ENCODE peak calls at places on chromosomes 3 and 15, in seven cellular contexts. One of them, this sample, is unnamed. For H3K4me1, the result is how much of the 10 kb centered on the place peaks cover.

GRCh38 chr3:13650210-13651056 is 101.5 kb downstream of the FBLN2 start:
- DNase-seq in upper lobe of left lung: peak
- DNase-seq in endodermal cell: peak
- DNase-seq in tibial nerve: peak
- DNase-seq in IMR-90: peak
- DNase-seq in HCT116: peak
- DNase-seq in right lobe of liver: peak
- DNase-seq in this sample: peak

GRCh38 chr3:183481582-183481981 is 53.2 kb upstream of the MCF2L2 start:
- DNase-seq in right lobe of liver: no peak
- DNase-seq in endodermal cell: peak
- DNase-seq in tibial nerve: no peak
- DNase-seq in IMR-90: peak
- DNase-seq in upper lobe of left lung: no peak
- DNase-seq in HCT116: no peak
- DNase-seq in this sample: no peak

GRCh38 chr15:52334491-52335160 is 39.0 kb upstream of the MYO5C start:
- DNase-seq in tibial nerve: no peak
- DNase-seq in IMR-90: peak
- DNase-seq in upper lobe of left lung: no peak
- DNase-seq in right lobe of liver: no peak
- DNase-seq in endodermal cell: no peak
- DNase-seq in HCT116: no peak
- DNase-seq in this sample: no peak

GRCh38 chr15:74270854-74271520 is 34.9 kb downstream of the CCDC33 start:
- DNase-seq in IMR-90: no peak
- DNase-seq in tibial nerve: no peak
- DNase-seq in upper lobe of left lung: no peak
- DNase-seq in endodermal cell: no peak
- DNase-seq in HCT116: no peak
- DNase-seq in right lobe of liver: no peak
- DNase-seq in this sample: no peak

GRCh38 chr15:36831125-36831914 is 251.9 kb downstream of the CDIN1 start:
- DNase-seq in upper lobe of left lung: no peak
- DNase-seq in tibial nerve: no peak
- DNase-seq in endodermal cell: no peak
- DNase-seq in IMR-90: peak
- DNase-seq in right lobe of liver: no peak
- DNase-seq in HCT116: no peak
- DNase-seq in this sample: no peak

GRCh38 chr15:28930011-28930410 is 44.2 kb downstream of the APBA2 start:
- DNase-seq in IMR-90: no peak
- DNase-seq in tibial nerve: no peak
- DNase-seq in endodermal cell: no peak
- DNase-seq in HCT116: no peak
- DNase-seq in upper lobe of left lung: no peak
- DNase-seq in right lobe of liver: no peak
- DNase-seq in this sample: no peak

GRCh38 chr15:69088300-69088965 is 72.0 kb upstream of the GLCE start:
- DNase-seq in upper lobe of left lung: no peak
- DNase-seq in right lobe of liver: no peak
- DNase-seq in IMR-90: no peak
- DNase-seq in HCT116: no peak
- DNase-seq in endodermal cell: peak
- DNase-seq in tibial nerve: no peak
- DNase-seq in this sample: no peak

GRCh38 chr3:114081022-114081421 is 24.5 kb downstream of the QTRT2 start:
- DNase-seq in right lobe of liver: no peak
- DNase-seq in HCT116: no peak
- DNase-seq in tibial nerve: no peak
- DNase-seq in IMR-90: peak
- DNase-seq in endodermal cell: no peak
- DNase-seq in upper lobe of left lung: no peak
- DNase-seq in this sample: no peak

GRCh38 chr3:59040902-59041301 is 8.9 kb downstream of the CFAP20DC start:
- DNase-seq in upper lobe of left lung: no peak
- DNase-seq in right lobe of liver: no peak
- DNase-seq in HCT116: no peak
- DNase-seq in tibial nerve: no peak
- DNase-seq in endodermal cell: no peak
- DNase-seq in IMR-90: peak
- DNase-seq in this sample: no peak

GRCh38 chr15:42157981-42158765 is 1.7 kb upstream of the PLA2G4F start:
- DNase-seq in right lobe of liver: no peak
- DNase-seq in upper lobe of left lung: no peak
- DNase-seq in HCT116: no peak
- DNase-seq in IMR-90: peak
- DNase-seq in endodermal cell: no peak
- DNase-seq in tibial nerve: no peak
- DNase-seq in this sample: peak

GRCh38 chr3:44682182-44682896 is 30.1 kb upstream of the ZNF502 start:
- DNase-seq in HCT116: no peak
- DNase-seq in endodermal cell: no peak
- DNase-seq in upper lobe of left lung: no peak
- DNase-seq in right lobe of liver: no peak
- DNase-seq in tibial nerve: no peak
- DNase-seq in IMR-90: peak
- DNase-seq in this sample: no peak

GRCh38 chr3:197953881-197954280 is 3.9 kb downstream of the RPL35A start:
- DNase-seq in HCT116: no peak
- DNase-seq in right lobe of liver: no peak
- DNase-seq in endodermal cell: no peak
- DNase-seq in upper lobe of left lung: no peak
- DNase-seq in tibial nerve: no peak
- DNase-seq in IMR-90: peak
- DNase-seq in this sample: no peak

GRCh38 chr3:48756640-48757039 is 39.6 kb upstream of the IP6K2 start:
- DNase-seq in IMR-90: no peak
- DNase-seq in right lobe of liver: no peak
- DNase-seq in upper lobe of left lung: no peak
- DNase-seq in tibial nerve: no peak
- DNase-seq in HCT116: no peak
- DNase-seq in endodermal cell: no peak
- DNase-seq in this sample: no peak

GRCh38 chr3:190504354-190505125 is 9.3 kb upstream of the IL1RAP start:
- DNase-seq in tibial nerve: no peak
- DNase-seq in right lobe of liver: no peak
- DNase-seq in endodermal cell: no peak
- DNase-seq in IMR-90: peak
- DNase-seq in upper lobe of left lung: no peak
- DNase-seq in HCT116: no peak
- DNase-seq in this sample: no peak

GRCh38 chr3:147267431-147267830 is 138.9 kb downstream of the ZIC4 start:
- DNase-seq in tibial nerve: no peak
- DNase-seq in right lobe of liver: no peak
- DNase-seq in HCT116: no peak
- DNase-seq in IMR-90: peak
- DNase-seq in endodermal cell: no peak
- DNase-seq in upper lobe of left lung: no peak
- DNase-seq in this sample: no peak

GRCh38 chr3:197465996-197466549 is 89.7 kb downstream of the BDH1 start:
- DNase-seq in IMR-90: peak
- DNase-seq in right lobe of liver: peak
- DNase-seq in tibial nerve: no peak
- DNase-seq in HCT116: no peak
- DNase-seq in endodermal cell: no peak
- DNase-seq in upper lobe of left lung: no peak
- DNase-seq in this sample: no peak

GRCh38 chr15:98438326-98438725 is 210.0 kb upstream of the IGF1R start:
- DNase-seq in HCT116: no peak
- DNase-seq in right lobe of liver: no peak
- DNase-seq in tibial nerve: no peak
- DNase-seq in endodermal cell: no peak
- DNase-seq in upper lobe of left lung: no peak
- DNase-seq in IMR-90: no peak
- DNase-seq in this sample: no peak

GRCh38 chr15:70526221-70526973 is 237.0 kb downstream of the UACA start:
- DNase-seq in HCT116: peak
- DNase-seq in endodermal cell: peak
- DNase-seq in upper lobe of left lung: no peak
- DNase-seq in tibial nerve: peak
- DNase-seq in right lobe of liver: no peak
- DNase-seq in IMR-90: peak
- DNase-seq in this sample: no peak

GRCh38 chr3:143975549-143976152 is 4.0 kb downstream of the DIPK2A start:
- DNase-seq in upper lobe of left lung: no peak
- DNase-seq in endodermal cell: no peak
- DNase-seq in tibial nerve: no peak
- DNase-seq in right lobe of liver: no peak
- DNase-seq in IMR-90: peak
- DNase-seq in HCT116: no peak
- DNase-seq in this sample: no peak

GRCh38 chr3:125375950-125376679 is 990 bp upstream of the ZNF148 start:
- DNase-seq in upper lobe of left lung: no peak
- DNase-seq in tibial nerve: no peak
- DNase-seq in HCT116: no peak
- DNase-seq in right lobe of liver: no peak
- DNase-seq in IMR-90: peak
- DNase-seq in endodermal cell: no peak
- DNase-seq in this sample: no peak
- H3K27ac ChIP-seq in upper lobe of left lung: peak
- H3K27ac ChIP-seq in tibial nerve: peak
- H3K27ac ChIP-seq in HCT116: peak
- H3K27ac ChIP-seq in right lobe of liver: peak
- H3K27ac ChIP-seq in IMR-90: peak
- H3K27ac ChIP-seq in endodermal cell: no peak
- H3K27ac ChIP-seq in this sample: peak

DNA sequence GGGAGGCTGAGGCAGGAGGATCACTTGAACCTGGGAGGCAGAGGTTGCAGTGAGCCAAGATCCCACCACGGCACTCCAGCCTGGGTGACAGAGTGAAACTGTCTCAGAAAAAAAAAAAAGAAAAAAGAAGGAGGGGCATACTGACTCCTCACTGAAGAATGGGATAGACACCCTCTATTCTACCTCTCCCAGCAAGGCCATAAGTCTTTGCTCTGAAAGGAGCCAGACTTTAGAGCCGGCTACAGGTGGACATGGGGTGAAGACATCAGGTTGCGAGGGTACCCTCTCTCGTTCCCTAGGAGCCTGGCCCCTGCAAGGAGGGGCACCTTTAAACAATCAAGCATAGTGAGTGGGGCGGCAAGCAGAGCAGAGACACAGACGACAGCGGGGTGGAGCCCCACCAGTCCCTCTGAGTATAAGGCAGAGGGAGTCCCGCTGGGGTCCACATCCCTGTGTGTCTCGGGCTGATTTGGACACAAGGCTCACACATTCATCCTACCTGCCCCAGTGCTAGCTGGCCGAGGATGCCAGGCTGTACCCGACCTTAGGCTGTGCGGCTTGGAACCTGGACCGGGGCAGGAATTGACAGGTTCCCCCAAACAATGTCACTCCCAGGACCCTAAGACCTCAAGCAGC is 1.1 kb downstream of the GRAMD2A start:
- DNase-seq in HCT116: no peak
- DNase-seq in tibial nerve: no peak
- DNase-seq in upper lobe of left lung: no peak
- DNase-seq in IMR-90: no peak
- DNase-seq in right lobe of liver: no peak
- DNase-seq in endodermal cell: no peak
- DNase-seq in this sample: no peak
- H3K4me3 ChIP-seq in HCT116: peak
- H3K4me3 ChIP-seq in tibial nerve: peak
- H3K4me3 ChIP-seq in upper lobe of left lung: no peak
- H3K4me3 ChIP-seq in IMR-90: no peak
- H3K4me3 ChIP-seq in right lobe of liver: no peak
- H3K4me3 ChIP-seq in endodermal cell: peak
- H3K4me3 ChIP-seq in this sample: no peak

DNA sequence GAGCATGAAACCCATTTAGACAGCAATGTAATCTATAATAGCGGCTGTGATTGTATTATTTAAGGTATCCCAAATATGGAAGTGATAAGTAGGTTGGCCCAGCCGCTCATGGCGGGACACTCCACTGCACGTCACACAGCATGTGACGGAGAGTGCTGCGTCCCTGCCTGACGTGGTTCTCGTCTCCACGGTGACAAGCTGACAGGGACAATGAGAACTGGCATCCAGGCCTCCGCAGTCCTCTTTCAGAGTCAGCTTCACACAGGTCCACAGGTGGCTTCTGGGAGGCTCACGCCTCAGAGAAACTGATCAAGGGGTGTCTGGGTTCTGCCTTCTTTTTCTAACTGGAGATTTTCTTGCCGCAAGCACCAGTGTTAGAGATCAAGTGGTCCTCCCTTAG is 121.1 kb downstream of the ATP10A start:
- DNase-seq in right lobe of liver: no peak
- DNase-seq in HCT116: no peak
- DNase-seq in tibial nerve: no peak
- DNase-seq in endodermal cell: no peak
- DNase-seq in upper lobe of left lung: no peak
- DNase-seq in IMR-90: no peak
- DNase-seq in this sample: no peak
- H3K4me1 ChIP-seq in right lobe of liver: under half
- H3K4me1 ChIP-seq in HCT116: under half
- H3K4me1 ChIP-seq in tibial nerve: under half
- H3K4me1 ChIP-seq in endodermal cell: under half
- H3K4me1 ChIP-seq in upper lobe of left lung: under half
- H3K4me1 ChIP-seq in IMR-90: under half
- H3K4me1 ChIP-seq in this sample: under half

DNA sequence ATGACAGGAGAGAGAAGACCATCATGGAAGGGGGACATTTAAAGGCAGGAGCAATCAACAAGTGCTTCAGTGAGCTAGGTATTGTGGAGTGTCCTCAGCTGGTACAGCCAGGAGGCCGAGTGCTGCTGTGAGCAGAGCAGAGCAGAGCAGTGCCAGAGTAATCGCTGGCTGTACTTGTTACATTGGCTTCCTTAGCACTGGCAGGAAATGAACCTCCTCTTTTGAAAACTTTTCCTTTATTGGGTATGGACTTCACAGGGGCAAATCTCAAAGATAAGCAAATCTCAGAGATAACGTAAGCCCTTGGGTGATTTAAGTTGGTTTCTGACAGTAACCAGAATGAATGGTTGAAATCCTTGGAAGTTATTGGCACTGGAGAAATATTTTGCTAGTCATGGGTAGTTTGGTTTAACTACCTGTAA is 2.1 kb downstream of the SH3GL3 start:
- DNase-seq in IMR-90: no peak
- DNase-seq in HCT116: no peak
- DNase-seq in upper lobe of left lung: no peak
- DNase-seq in right lobe of liver: no peak
- DNase-seq in tibial nerve: no peak
- DNase-seq in endodermal cell: no peak
- DNase-seq in this sample: no peak
- H3K27ac ChIP-seq in IMR-90: no peak
- H3K27ac ChIP-seq in HCT116: no peak
- H3K27ac ChIP-seq in upper lobe of left lung: no peak
- H3K27ac ChIP-seq in right lobe of liver: no peak
- H3K27ac ChIP-seq in tibial nerve: no peak
- H3K27ac ChIP-seq in endodermal cell: no peak
- H3K27ac ChIP-seq in this sample: no peak

This sample was measured in uterus.